ENCODE peak calls at places on chromosomes 11 and 22, in six cellular contexts. C, B, Y, M, S and O are unnamed samples.

GRCh38 chr11:104327864-104328513 is 164.0 kb upstream of the PDGFD start:
- DNase-seq in C (no peak), B (no peak), Y (no peak), M (no peak), S (no peak), O (no peak)

GRCh38 chr11:16612801-16613400 is 125.5 kb upstream of the C11orf58 start:
- DNase-seq in C (peak; percentile 12), B (no peak), Y (peak; percentile 24), M (peak; percentile 21), S (no peak), O (peak; percentile 8)

GRCh38 chr11:23540101-23540561 is 679.9 kb upstream of the CCDC179 start:
- DNase-seq in C (peak; percentile 36), B (peak; percentile 42), Y (peak; percentile 32), M (peak; percentile 53), S (no peak), O (peak; percentile 56)

GRCh38 chr22:46320166-46320710 is 15.3 kb upstream of the TRMU start:
- DNase-seq in C (no peak), B (no peak), Y (no peak), M (no peak), S (no peak), O (no peak)

GRCh38 chr11:63248966-63249365 is 5.6 kb upstream of the SLC22A25 start:
- DNase-seq in C (no peak), B (no peak), Y (no peak), M (no peak), S (no peak), O (no peak)

GRCh38 chr11:10076458-10077141 is 217.4 kb downstream of the SBF2 start:
- DNase-seq in C (peak; percentile 31), B (peak; percentile 44), Y (peak; percentile 6), M (peak; percentile 55), S (no peak), O (peak; percentile 46)

GRCh38 chr11:116078101-116078561 is 573.9 kb upstream of the CADM1 start:
- DNase-seq in C (peak; percentile 31), B (no peak), Y (no peak), M (peak; percentile 31), S (no peak), O (no peak)

GRCh38 chr22:29503811-29504372 is 23.9 kb downstream of the NEFH start:
- DNase-seq in C (no peak), B (peak; percentile 81), Y (no peak), M (no peak), S (peak; percentile 29), O (peak; percentile 49)

GRCh38 chr22:37088108-37088605 is 21.4 kb downstream of the TMPRSS6 start:
- DNase-seq in C (no peak), B (peak; percentile 21), Y (peak; percentile 72), M (no peak), S (no peak), O (peak; percentile 45)

GRCh38 chr11:32658639-32659406 is 75.2 kb downstream of the EIF3M start:
- DNase-seq in C (no peak), B (peak; percentile 75), Y (peak; percentile 80), M (no peak), S (no peak), O (peak; percentile 6)

GRCh38 chr11:42631223-42631843 is 680.5 kb upstream of the API5 start:
- DNase-seq in C (no peak), B (peak; percentile 16), Y (peak; percentile 66), M (no peak), S (no peak), O (peak; percentile 1)

GRCh38 chr11:10943968-10944367 is 86.1 kb upstream of the ZBED5 start:
- DNase-seq in C (no peak), B (peak; percentile 63), Y (no peak), M (no peak), S (no peak), O (no peak)

GRCh38 chr11:1767399-1768140 is 3.8 kb upstream of the CTSD start:
- DNase-seq in C (no peak), B (no peak), Y (no peak), M (no peak), S (no peak), O (no peak)

GRCh38 chr11:69867076-69868002 is 48.1 kb upstream of the FGF3 start:
- DNase-seq in C (no peak), B (peak; percentile 22), Y (no peak), M (no peak), S (no peak), O (peak; percentile 27)

GRCh38 chr11:60915250-60915914 is 1.4 kb downstream of the TMEM109 start:
- DNase-seq in C (peak; percentile 57), B (peak; percentile 55), Y (peak; percentile 78), M (peak; percentile 87), S (no peak), O (peak; percentile 75)

GRCh38 chr22:26367402-26368245 is 61.4 kb upstream of the ASPHD2 start:
- DNase-seq in C (peak; percentile 70), B (peak; percentile 52), Y (peak; percentile 33), M (peak; percentile 39), S (no peak), O (peak; percentile 59)
- TF ChIP-seq CTCF in C (peak; percentile 85), B (peak; percentile 82), Y (peak; percentile 88), M (peak; percentile 75), S (peak; percentile 79), O (peak; percentile 74)

GRCh38 chr11:124465368-124465767 is 19.9 kb upstream of the OR8B8 start:
- DNase-seq in C (no peak), B (no peak), Y (no peak), M (no peak), S (no peak), O (no peak)
- TF ChIP-seq CTCF in C (no peak), B (no peak), Y (no peak), M (no peak), S (no peak), O (no peak)

GRCh38 chr11:92554662-92555061 is 330.0 kb downstream of the FAT3 start:
- DNase-seq in C (no peak), B (no peak), Y (no peak), M (no peak), S (no peak), O (no peak)

GRCh38 chr11:92546089-92546488 is 321.5 kb downstream of the FAT3 start:
- DNase-seq in C (no peak), B (no peak), Y (no peak), M (no peak), S (no peak), O (no peak)

GRCh38 chr11:92552942-92553341 is 328.3 kb downstream of the FAT3 start:
- DNase-seq in C (no peak), B (peak; percentile 2), Y (peak; percentile 1), M (no peak), S (no peak), O (no peak)

GRCh38 chr11:92550871-92551270 is 326.3 kb downstream of the FAT3 start:
- DNase-seq in C (no peak), B (no peak), Y (no peak), M (no peak), S (no peak), O (no peak)

DNA sequence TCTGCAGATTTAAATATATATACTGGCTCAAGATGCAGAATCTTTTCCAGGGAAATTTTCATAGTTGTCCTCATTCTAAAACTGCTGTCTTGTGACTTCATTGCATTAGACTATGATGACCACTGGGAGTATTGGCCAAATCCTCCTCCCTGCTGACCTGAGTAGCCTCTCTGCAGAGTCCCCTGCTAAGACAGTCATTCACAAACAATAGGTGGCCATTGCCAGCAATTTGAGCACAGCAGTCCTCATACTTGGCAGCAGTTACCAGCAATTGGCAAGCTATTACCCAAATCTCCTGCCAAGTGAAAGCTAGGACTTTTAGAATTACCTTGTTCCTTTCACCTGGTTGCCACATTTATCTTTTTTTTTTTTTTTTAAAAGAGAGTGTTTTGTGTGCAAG is 325.8 kb downstream of the FAT3 start:
- DNase-seq in C (no peak), B (no peak), Y (no peak), M (no peak), S (no peak), O (peak; percentile 53)
- TF ChIP-seq CTCF in C (no peak), B (no peak), Y (no peak), M (no peak), S (no peak), O (no peak)

DNA sequence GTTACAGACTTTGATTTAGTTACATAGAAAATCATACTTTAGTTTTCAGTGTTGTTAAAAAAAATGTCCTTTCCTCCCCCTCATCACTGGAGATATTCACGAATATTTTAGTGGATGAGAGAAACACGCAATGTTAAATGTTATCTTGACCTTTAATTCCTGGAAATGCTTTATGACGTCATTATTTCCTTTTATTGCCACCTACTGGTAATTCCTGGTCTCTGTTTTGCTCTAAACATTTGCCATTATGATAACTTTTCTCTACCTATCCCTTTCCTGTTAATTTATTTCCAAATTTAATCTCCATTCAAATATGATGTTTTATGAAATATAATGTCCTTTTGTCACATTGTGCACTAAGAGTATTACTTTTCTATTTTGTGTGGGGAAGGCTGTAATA is 770.6 kb downstream of the FAM181B start:
- DNase-seq in C (no peak), B (peak; percentile 20), Y (no peak), M (no peak), S (no peak), O (peak; percentile 4)
- TF ChIP-seq CTCF in C (peak; percentile 31), B (peak; percentile 34), Y (peak; percentile 52), M (no peak), S (no peak), O (no peak)

GRCh38 chr22:49900441-49901230 is 17.6 kb downstream of the ALG12 start:
- DNase-seq in C (no peak), B (peak; percentile 13), Y (no peak), M (no peak), S (no peak), O (no peak)

GRCh38 chr22:49903322-49904039 is 14.8 kb downstream of the ALG12 start:
- DNase-seq in C (no peak), B (no peak), Y (no peak), M (no peak), S (no peak), O (no peak)

GRCh38 chr22:49899530-49899929 is 18.7 kb downstream of the ALG12 start:
- DNase-seq in C (no peak), B (no peak), Y (peak; percentile 28), M (no peak), S (no peak), O (no peak)

GRCh38 chr22:49904040-49904369 is 14.2 kb downstream of the ALG12 start:
- DNase-seq in C (no peak), B (no peak), Y (no peak), M (no peak), S (no peak), O (no peak)

DNA sequence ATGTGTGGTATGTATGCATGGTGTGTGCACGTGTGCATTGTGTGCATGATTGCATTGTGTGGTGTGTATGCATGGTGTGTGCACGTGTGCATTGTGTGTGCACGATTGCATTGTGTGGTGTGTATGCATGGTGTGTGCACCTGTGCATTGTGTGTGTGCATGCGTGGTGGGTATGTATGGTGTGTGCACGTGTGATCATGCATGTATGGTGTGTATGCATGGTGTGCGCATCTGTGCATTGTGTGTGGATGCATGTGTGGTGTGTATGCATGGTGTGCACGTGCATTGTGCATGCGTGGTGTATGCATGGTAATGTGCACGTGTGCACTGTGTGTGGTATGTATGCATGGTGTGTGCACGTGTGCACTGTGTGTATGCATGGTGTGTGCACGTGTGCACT is 16.8 kb downstream of the ALG12 start:
- DNase-seq in C (no peak), B (no peak), Y (no peak), M (no peak), S (no peak), O (no peak)
- TF ChIP-seq CTCF in C (no peak), B (no peak), Y (no peak), M (no peak), S (no peak), O (no peak)

GRCh38 chr11:133163463-133164419 is 368.6 kb downstream of the OPCML start:
- DNase-seq in C (peak; percentile 21), B (peak; percentile 34), Y (peak; percentile 32), M (peak; percentile 47), S (peak; percentile 2), O (no peak)
- TF ChIP-seq CTCF in C (peak; percentile 84), B (peak; percentile 56), Y (peak; percentile 74), M (peak; percentile 41), S (peak; percentile 58), O (peak; percentile 30)